ENCODE peak calls at places on chromosomes 11 and 22, in five cellular contexts. One of them, this sample, is unnamed.

GRCh38 chr11:78019808-78020207 is 3.3 kb downstream of the KCTD14 start:
- DNase-seq in mammary epithelial cell: peak
- DNase-seq in neural progenitor cell: no peak
- DNase-seq in MM.1S: no peak
- DNase-seq in fibroblast of lung: no peak
- DNase-seq in this sample: no peak

GRCh38 chr11:12411806-12412727 is 34.7 kb downstream of the PARVA start:
- DNase-seq in mammary epithelial cell: peak
- DNase-seq in neural progenitor cell: peak
- DNase-seq in MM.1S: peak
- DNase-seq in fibroblast of lung: peak
- DNase-seq in this sample: peak

GRCh38 chr11:100232006-100232405 is 455.1 kb upstream of the ARHGAP42 start:
- DNase-seq in mammary epithelial cell: no peak
- DNase-seq in neural progenitor cell: no peak
- DNase-seq in MM.1S: no peak
- DNase-seq in fibroblast of lung: no peak
- DNase-seq in this sample: no peak

GRCh38 chr11:128467610-128468041 is 119.7 kb downstream of the ETS1 start:
- DNase-seq in mammary epithelial cell: peak
- DNase-seq in neural progenitor cell: no peak
- DNase-seq in MM.1S: no peak
- DNase-seq in fibroblast of lung: peak
- DNase-seq in this sample: no peak

GRCh38 chr22:32520612-32521011 is 46.0 kb downstream of the FBXO7 start:
- DNase-seq in mammary epithelial cell: no peak
- DNase-seq in neural progenitor cell: no peak
- DNase-seq in MM.1S: no peak
- DNase-seq in fibroblast of lung: no peak
- DNase-seq in this sample: no peak

GRCh38 chr11:67996051-67996450 is 7.8 kb downstream of the UNC93B1 start:
- DNase-seq in mammary epithelial cell: no peak
- DNase-seq in neural progenitor cell: no peak
- DNase-seq in MM.1S: no peak
- DNase-seq in fibroblast of lung: no peak
- DNase-seq in this sample: no peak

GRCh38 chr22:50456466-50457234 is 18.2 kb downstream of the SBF1 start:
- DNase-seq in mammary epithelial cell: no peak
- DNase-seq in neural progenitor cell: peak
- DNase-seq in MM.1S: no peak
- DNase-seq in fibroblast of lung: no peak
- DNase-seq in this sample: no peak

GRCh38 chr11:5618807-5619206 is 6.0 kb upstream of the TRIM34 start:
- DNase-seq in mammary epithelial cell: peak
- DNase-seq in neural progenitor cell: no peak
- DNase-seq in MM.1S: no peak
- DNase-seq in fibroblast of lung: peak
- DNase-seq in this sample: no peak

GRCh38 chr11:61917357-61918109 is at the start of gene RAB3IL1:
- DNase-seq in mammary epithelial cell: no peak
- DNase-seq in neural progenitor cell: peak
- DNase-seq in MM.1S: no peak
- DNase-seq in fibroblast of lung: peak
- DNase-seq in this sample: no peak

GRCh38 chr22:33438273-33438672 is 380.1 kb upstream of the SYN3 start:
- DNase-seq in mammary epithelial cell: peak
- DNase-seq in neural progenitor cell: no peak
- DNase-seq in MM.1S: no peak
- DNase-seq in fibroblast of lung: peak
- DNase-seq in this sample: no peak

GRCh38 chr22:36347094-36347493 is 40.7 kb downstream of the MYH9 start:
- DNase-seq in mammary epithelial cell: no peak
- DNase-seq in neural progenitor cell: no peak
- DNase-seq in MM.1S: no peak
- DNase-seq in fibroblast of lung: no peak
- DNase-seq in this sample: no peak

GRCh38 chr11:134271978-134272377 is 4.2 kb upstream of the GLB1L3 start:
- DNase-seq in mammary epithelial cell: no peak
- DNase-seq in neural progenitor cell: no peak
- DNase-seq in MM.1S: no peak
- DNase-seq in fibroblast of lung: no peak
- DNase-seq in this sample: no peak

GRCh38 chr22:44037519-44038370 is 13.6 kb downstream of the PARVB start:
- DNase-seq in mammary epithelial cell: peak
- DNase-seq in neural progenitor cell: no peak
- DNase-seq in MM.1S: no peak
- DNase-seq in fibroblast of lung: peak
- DNase-seq in this sample: no peak

GRCh38 chr22:27405672-27406388 is 395.7 kb downstream of the MN1 start:
- DNase-seq in mammary epithelial cell: peak
- DNase-seq in neural progenitor cell: peak
- DNase-seq in MM.1S: peak
- DNase-seq in fibroblast of lung: peak
- DNase-seq in this sample: peak

DNA sequence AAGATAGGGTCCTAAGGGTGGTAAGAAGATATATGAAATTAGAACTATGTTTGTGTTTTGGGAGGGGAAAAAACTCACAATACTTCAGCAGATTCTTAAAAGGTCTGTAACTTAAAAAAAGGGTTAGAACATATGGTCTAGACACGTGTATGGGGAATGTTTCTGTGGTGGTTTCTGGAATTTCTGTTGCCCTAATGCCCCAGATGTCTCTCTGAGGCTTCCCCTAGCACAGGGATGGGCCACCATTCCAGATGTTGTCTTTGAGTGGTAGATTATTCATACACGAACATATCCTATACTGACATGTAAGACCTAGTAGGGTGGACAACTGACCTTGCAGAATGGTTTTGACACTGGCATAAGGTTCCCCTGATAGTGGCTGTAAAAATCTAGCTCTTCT is 26.2 kb downstream of the EHF start:
- DNase-seq in mammary epithelial cell: no peak
- DNase-seq in neural progenitor cell: no peak
- DNase-seq in MM.1S: no peak
- DNase-seq in fibroblast of lung: no peak
- DNase-seq in this sample: no peak
- H2AFZ ChIP-seq in mammary epithelial cell: peak
- H2AFZ ChIP-seq in neural progenitor cell: no peak
- H2AFZ ChIP-seq in MM.1S: no peak
- H2AFZ ChIP-seq in fibroblast of lung: no peak
- H2AFZ ChIP-seq in this sample: no peak

GRCh38 chr11:107017433-107018227 is 646 bp downstream of the GUCY1A2 start:
- DNase-seq in mammary epithelial cell: no peak
- DNase-seq in neural progenitor cell: peak
- DNase-seq in MM.1S: peak
- DNase-seq in fibroblast of lung: peak
- DNase-seq in this sample: no peak
- TF ChIP-seq EZH2 in mammary epithelial cell: peak
- TF ChIP-seq EZH2 in neural progenitor cell: peak
- TF ChIP-seq EZH2 in MM.1S: no peak
- TF ChIP-seq EZH2 in fibroblast of lung: no peak
- TF ChIP-seq EZH2 in this sample: no peak

GRCh38 chr11:16605971-16606783 is 132.3 kb upstream of the C11orf58 start:
- DNase-seq in mammary epithelial cell: peak
- DNase-seq in neural progenitor cell: peak
- DNase-seq in MM.1S: peak
- DNase-seq in fibroblast of lung: peak
- DNase-seq in this sample: peak
- H2AFZ ChIP-seq in mammary epithelial cell: peak
- H2AFZ ChIP-seq in neural progenitor cell: peak
- H2AFZ ChIP-seq in MM.1S: peak
- H2AFZ ChIP-seq in fibroblast of lung: peak
- H2AFZ ChIP-seq in this sample: no peak

DNA sequence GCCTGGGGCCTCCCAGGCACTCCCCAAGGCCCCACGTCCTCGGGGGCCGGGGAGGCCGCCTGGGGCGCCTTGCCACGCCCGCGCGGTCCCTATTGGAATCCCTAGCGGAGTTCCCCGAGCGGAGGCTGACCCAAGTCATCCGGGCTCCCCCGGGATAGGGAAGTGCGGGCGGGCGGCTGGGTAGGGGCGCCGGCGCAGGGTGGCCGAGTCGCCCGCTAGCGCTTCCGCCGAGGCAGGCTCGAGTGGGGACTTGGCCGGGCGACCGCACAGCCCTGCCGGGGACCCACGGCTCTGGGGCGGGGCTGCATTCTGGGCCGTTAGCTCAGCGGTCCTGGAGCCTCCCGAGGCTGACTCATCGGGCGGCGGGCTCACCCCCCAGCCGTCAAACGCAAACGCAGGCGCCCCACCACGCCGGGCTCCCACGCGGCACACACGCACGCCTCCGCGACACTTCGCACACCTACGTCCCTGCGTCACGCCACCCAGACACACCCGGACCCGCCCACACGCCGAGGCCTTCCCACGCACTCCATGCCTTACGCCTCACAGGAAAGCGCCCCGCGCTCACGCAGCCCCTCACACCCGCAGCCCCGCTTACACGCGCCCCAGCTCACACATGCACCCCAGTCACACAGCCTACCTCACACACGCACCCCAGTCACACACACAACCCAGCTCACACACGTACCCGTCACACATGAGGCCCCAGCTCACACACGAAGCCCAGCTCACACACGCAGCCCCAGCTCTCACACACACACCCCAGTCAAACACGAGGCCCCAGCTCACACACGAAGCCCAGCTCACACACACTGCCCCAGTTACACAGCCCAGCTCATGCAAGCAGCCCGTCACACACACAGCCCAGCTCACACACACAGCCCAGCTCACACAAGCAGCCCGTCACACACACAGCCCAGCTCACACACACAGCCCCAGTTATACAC is 1.1 kb downstream of the PHLDB1 start:
- DNase-seq in mammary epithelial cell: peak
- DNase-seq in neural progenitor cell: peak
- DNase-seq in MM.1S: no peak
- DNase-seq in fibroblast of lung: peak
- DNase-seq in this sample: peak
- TF ChIP-seq EZH2 in mammary epithelial cell: no peak
- TF ChIP-seq EZH2 in neural progenitor cell: peak
- TF ChIP-seq EZH2 in MM.1S: no peak
- TF ChIP-seq EZH2 in fibroblast of lung: no peak
- TF ChIP-seq EZH2 in this sample: no peak

GRCh38 chr11:14309425-14310192 is 49.4 kb downstream of the RRAS2 start:
- DNase-seq in mammary epithelial cell: no peak
- DNase-seq in neural progenitor cell: no peak
- DNase-seq in MM.1S: no peak
- DNase-seq in fibroblast of lung: no peak
- DNase-seq in this sample: no peak

GRCh38 chr11:14310696-14311095 is 48.3 kb downstream of the RRAS2 start:
- DNase-seq in mammary epithelial cell: no peak
- DNase-seq in neural progenitor cell: no peak
- DNase-seq in MM.1S: no peak
- DNase-seq in fibroblast of lung: no peak
- DNase-seq in this sample: no peak

GRCh38 chr11:14315130-14315529 is 43.9 kb downstream of the RRAS2 start:
- DNase-seq in mammary epithelial cell: no peak
- DNase-seq in neural progenitor cell: no peak
- DNase-seq in MM.1S: no peak
- DNase-seq in fibroblast of lung: no peak
- DNase-seq in this sample: no peak

GRCh38 chr11:14314127-14314526 is 44.9 kb downstream of the RRAS2 start:
- DNase-seq in mammary epithelial cell: no peak
- DNase-seq in neural progenitor cell: no peak
- DNase-seq in MM.1S: no peak
- DNase-seq in fibroblast of lung: no peak
- DNase-seq in this sample: no peak

DNA sequence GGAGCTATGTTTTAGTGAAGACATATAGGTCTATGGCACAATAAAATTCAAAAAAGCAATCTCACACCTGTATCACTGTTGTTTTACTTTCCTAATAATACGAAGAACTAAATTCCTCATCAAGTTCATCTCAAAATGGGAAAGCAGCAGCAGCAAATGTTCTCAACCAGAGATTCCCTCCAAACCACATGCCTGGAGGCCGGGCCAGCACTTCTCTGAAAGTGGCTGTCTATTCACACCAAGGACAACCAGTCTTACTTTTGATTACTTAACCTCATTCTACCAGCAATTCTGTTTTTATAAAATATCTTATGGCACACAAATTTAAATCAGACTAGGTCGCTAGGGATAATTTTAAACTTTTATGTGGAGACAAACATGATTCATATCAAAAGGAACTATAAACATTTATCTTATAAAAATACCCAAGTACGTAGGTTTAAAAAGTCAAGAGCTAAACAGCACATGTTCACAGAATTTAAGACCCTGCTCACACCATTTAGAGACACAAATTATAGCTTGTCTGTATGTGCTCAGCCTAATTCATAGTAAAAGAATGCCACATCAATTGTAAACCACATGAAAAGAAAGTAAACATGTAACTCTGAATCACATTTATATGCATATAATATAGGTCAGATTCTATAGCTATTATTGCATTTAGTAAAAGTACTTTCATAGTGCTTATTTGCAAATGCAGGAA is 46.1 kb downstream of the RRAS2 start:
- DNase-seq in mammary epithelial cell: no peak
- DNase-seq in neural progenitor cell: no peak
- DNase-seq in MM.1S: no peak
- DNase-seq in fibroblast of lung: peak
- DNase-seq in this sample: no peak
- H2AFZ ChIP-seq in mammary epithelial cell: no peak
- H2AFZ ChIP-seq in neural progenitor cell: no peak
- H2AFZ ChIP-seq in MM.1S: no peak
- H2AFZ ChIP-seq in fibroblast of lung: no peak
- H2AFZ ChIP-seq in this sample: no peak

DNA sequence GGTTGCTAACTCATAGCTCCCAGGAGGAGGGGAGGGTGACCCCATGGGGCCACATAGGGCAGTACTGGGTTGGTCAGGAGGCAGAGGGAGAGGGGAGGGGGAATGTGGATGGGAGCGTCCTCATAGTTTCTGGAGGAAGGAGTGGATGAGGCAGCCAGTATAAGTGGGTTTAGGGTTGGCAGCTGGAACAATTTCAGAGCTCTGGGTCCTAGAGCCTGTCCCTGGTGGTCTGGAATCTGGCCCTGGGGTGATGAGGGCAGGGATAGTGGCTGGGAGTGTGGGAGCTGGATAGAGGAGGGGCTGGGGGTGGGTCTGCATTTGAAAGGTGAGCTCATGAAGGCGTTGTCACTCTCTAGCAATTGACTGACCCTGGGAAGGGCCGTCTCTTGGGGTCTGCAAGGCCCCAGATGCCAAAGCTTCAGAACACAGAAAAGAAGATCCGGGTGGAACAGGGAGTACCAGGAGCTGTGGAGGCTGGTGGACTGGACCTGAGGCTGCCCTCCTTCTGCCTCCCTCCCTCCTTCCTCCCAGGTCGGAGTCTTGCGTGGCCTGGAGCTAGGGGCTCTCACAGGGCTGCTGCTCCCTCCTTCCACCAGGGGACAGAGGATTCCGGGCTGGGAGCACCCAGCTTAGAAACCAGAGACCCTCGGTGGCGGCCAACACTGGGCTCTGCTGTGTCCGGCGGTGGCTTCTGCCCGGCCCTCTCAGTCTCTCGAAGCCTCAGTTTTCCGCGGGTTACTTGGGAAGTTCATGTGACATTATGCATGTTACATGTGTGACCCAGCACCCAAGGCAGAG is 5.5 kb upstream of the MRGPRG start:
- DNase-seq in mammary epithelial cell: no peak
- DNase-seq in neural progenitor cell: peak
- DNase-seq in MM.1S: no peak
- DNase-seq in fibroblast of lung: no peak
- DNase-seq in this sample: peak
- TF ChIP-seq EZH2 in mammary epithelial cell: no peak
- TF ChIP-seq EZH2 in neural progenitor cell: no peak
- TF ChIP-seq EZH2 in MM.1S: no peak
- TF ChIP-seq EZH2 in fibroblast of lung: no peak
- TF ChIP-seq EZH2 in this sample: no peak